ENCODE peak calls at places on chromosome 16, in four cellular contexts. U is psoas muscle, L is AG04450, J is endodermal cell. P is an unnamed sample.

GRCh38 chr16:85082553-85083050 is 29.7 kb downstream of the CIBAR2 start:
- DNase-seq in U (peak; percentile 67), L (no peak), J (peak; percentile 75), P (no peak)

GRCh38 chr16:89974860-89975259 is 26.3 kb downstream of the DEF8 start:
- DNase-seq in U (no peak), J (no peak), L (no peak), P (no peak)

GRCh38 chr16:28040039-28040438 is 23.5 kb downstream of the GSG1L start:
- DNase-seq in J (peak; percentile 68), U (no peak), L (no peak), P (no peak)

GRCh38 chr16:66735891-66736290 is 15.5 kb downstream of the DYNC1LI2 start:
- DNase-seq in J (no peak), L (no peak), U (no peak), P (no peak)

GRCh38 chr16:203246-203645 is 23.0 kb downstream of the HBQ1 start:
- DNase-seq in U (no peak), L (no peak), J (no peak), P (no peak)

GRCh38 chr16:1763521-1764511 is 7.5 kb downstream of the NME3 start:
- DNase-seq in U (peak; percentile 74), L (no peak), J (peak; percentile 95), P (no peak)

GRCh38 chr16:89613101-89613953 is at the start of gene DPEP1:
- DNase-seq in U (no peak), L (no peak), J (peak; percentile 70), P (no peak)

GRCh38 chr16:1430759-1431496 is at the start of gene PERCC1:
- DNase-seq in L (no peak), J (no peak), U (no peak), P (no peak)

GRCh38 chr16:79571753-79572544 is 28.6 kb downstream of the MAF start:
- DNase-seq in L (no peak), J (peak; percentile 70), U (no peak), P (no peak)

GRCh38 chr16:22373662-22374310 is 633 bp downstream of the CDR2 start:
- DNase-seq in L (no peak), J (peak; percentile 78), U (peak; percentile 73), P (no peak)

GRCh38 chr16:60166111-60166510 is 1432.0 kb upstream of the GOT2 start:
- DNase-seq in L (no peak), J (no peak), U (no peak), P (no peak)

GRCh38 chr16:5619314-5619713 is 521.7 kb upstream of the EEF2KMT start:
- DNase-seq in L (no peak), J (peak; percentile 57), U (no peak), P (no peak)

GRCh38 chr16:5621826-5622225 is 524.2 kb upstream of the EEF2KMT start:
- DNase-seq in U (no peak), L (no peak), J (no peak), P (no peak)

GRCh38 chr16:5616841-5617240 is 519.2 kb upstream of the EEF2KMT start:
- DNase-seq in L (no peak), J (no peak), U (no peak), P (no peak)

DNA sequence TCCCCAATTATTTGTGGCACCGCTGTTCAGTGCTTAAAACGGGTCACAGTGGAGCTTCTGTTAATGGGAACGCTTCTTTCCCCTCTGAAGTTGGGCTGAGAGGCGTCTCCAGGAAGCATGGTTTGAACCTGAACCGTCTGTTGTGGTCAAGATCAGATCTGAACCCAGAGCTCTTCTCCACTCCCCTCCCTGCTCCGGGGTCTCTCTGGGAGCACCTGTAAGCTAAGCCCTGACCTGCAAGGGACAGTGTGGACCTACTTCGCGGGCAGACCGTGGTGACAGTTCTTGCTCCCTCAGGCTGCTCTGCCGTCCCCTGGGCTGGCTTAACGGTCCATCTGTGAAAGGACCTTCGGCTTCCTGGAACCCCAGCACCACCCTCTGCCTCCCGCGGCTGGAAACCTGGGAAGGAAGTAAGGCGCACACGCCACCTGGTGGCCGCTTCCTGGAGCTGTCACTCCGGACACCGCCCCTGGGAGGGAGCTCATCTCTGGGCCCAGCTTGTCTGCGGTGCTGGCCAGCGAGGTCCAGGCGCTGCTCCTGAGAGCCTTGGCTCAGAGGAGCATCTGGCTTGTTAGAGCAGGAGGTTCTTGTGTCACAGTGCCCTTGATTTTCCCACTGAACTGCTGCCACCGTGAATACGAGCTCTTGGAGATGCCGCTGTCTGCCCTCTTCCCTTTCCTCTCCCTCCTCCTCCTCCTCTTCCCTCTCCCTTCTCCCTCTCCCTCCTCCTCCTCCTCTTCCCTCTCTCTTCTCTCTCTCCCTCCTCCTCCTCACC is 518.5 kb upstream of the EEF2KMT start:
- DNase-seq in J (peak; percentile 94), U (peak; percentile 48), L (no peak), P (no peak)
- TF ChIP-seq CTCF in J (peak; percentile 96), U (peak; percentile 19), L (no peak), P (no peak)

DNA sequence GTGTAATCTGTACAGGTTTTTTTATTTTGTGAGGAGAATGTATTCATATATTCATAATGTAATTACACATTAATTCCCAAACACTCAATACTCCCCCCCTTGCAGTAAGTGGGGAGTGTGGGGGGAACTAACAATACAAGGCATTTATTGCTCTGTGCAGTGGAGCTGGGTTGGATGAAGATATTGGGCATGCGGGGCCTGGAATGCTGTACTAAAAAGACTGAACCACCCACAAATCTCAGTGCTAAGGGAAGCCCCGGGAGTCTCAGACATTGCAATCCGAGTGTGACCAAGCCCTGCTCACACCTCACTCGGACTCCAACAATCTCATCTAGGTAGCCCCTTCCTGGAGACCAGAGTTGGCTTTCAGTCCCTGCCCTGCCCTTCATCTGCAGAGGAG is 6.0 kb downstream of the PLLP start:
- DNase-seq in U (no peak), L (no peak), J (no peak), P (no peak)
- H3K4me3 ChIP-seq in U (no peak overlapping the region), L (no peak overlapping the region), J (no peak overlapping the region), P (no peak overlapping the region)

GRCh38 chr16:11101695-11102522 is 154.1 kb downstream of the SOCS1 start:
- DNase-seq in U (no peak), L (peak; percentile 71), J (no peak), P (peak; percentile 81)
- TF ChIP-seq CTCF in U (peak; percentile 12), L (peak; percentile 50), J (peak; percentile 18), P (peak; percentile 41)

GRCh38 chr16:56675685-56676210 is 6.1 kb downstream of the MT1H start:
- DNase-seq in U (no peak), J (peak; percentile 84), L (no peak), P (no peak)
- H3K4me3 ChIP-seq in U (no peak overlapping the region), J (peak overlapping the region; percentile 74), L (no peak overlapping the region), P (peak overlapping the region; percentile 30)

GRCh38 chr16:54174201-54174600 is 112.4 kb downstream of the IRX3 start:
- DNase-seq in J (peak; percentile 67), L (no peak), U (no peak), P (no peak)
- TF ChIP-seq CTCF in J (no peak), L (no peak), U (no peak), P (no peak)

DNA sequence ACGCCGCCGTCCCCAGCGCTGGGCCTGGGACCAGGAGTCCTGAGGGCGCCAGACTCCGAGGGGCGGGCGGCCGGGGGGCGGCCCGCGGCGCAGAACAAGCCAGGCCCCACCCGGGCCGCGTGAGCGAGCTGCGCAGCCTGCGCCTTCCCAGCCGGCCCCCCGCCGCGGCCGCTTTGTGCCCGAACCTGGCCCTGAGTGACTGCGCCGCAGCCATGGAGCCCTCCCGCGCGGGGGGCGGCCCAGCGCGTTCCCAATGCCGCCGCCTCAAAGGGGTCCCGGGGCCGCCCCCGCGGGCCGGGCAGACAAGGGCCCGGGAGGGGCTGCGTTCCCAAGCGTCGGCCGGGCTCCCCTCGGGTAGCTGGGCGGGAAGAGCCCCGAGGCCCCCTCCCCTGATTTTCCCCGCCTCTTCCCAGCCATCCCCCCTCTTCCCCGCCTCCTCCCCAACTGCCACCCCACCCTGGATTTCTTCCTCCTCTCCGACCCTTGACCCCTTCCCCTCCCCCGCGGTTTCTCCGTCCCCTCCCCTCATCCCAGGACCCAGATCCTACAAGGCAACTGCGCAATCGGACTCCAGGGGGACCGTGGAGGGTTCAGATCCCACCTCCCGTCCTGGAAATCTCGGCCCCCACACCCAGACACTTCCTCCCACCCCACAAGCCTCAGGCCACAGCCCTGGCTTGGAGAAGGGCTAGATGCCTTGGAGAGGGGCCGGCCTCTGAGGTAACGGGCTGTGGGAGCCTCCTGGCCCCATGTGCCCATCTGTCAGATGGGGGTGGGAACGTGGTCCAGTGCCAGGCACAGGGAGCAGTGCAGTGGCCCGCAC is 17.1 kb downstream of the ZNF423 start:
- DNase-seq in L (no peak), J (peak; percentile 77), U (peak; percentile 63), P (no peak)
- H3K4me3 ChIP-seq in L (no peak overlapping the region), J (no peak overlapping the region), U (peak overlapping the region; percentile 46), P (peak overlapping the region; percentile 33)

GRCh38 chr16:56891685-56892084 is 26.7 kb downstream of the SLC12A3 start:
- DNase-seq in U (no peak), L (no peak), J (no peak), P (no peak)

GRCh38 chr16:56886826-56887225 is 21.8 kb downstream of the SLC12A3 start:
- DNase-seq in U (no peak), L (no peak), J (no peak), P (no peak)

GRCh38 chr16:56889206-56889605 is 24.2 kb downstream of the SLC12A3 start:
- DNase-seq in U (no peak), J (peak; percentile 78), L (no peak), P (no peak)

GRCh38 chr16:56886296-56886695 is 21.3 kb downstream of the SLC12A3 start:
- DNase-seq in L (no peak), U (no peak), J (no peak), P (no peak)

GRCh38 chr16:56888806-56889205 is 23.8 kb downstream of the SLC12A3 start:
- DNase-seq in L (no peak), J (no peak), U (no peak), P (no peak)
- TF ChIP-seq CTCF in L (no peak), J (no peak), U (no peak), P (no peak)

DNA sequence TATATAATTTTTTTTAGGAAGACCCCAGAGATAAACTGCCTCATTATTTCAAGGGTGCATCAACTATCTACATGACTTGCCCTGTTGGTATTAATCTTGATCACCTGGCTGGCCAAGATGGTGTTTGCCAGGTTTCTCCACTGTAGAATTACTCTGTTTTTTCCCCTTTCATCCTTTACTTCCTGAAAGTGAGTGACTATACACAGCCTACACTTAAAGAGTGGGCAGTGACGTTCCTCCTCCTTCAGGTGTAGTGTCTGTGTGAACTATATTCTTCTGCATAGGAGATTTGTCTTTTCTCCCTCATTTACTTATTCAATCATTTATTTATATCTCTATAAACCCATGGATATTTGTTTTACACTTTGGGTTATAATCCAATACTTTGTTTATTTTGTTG is 246.7 kb downstream of the IRF8 start:
- DNase-seq in U (no peak), L (no peak), J (no peak), P (no peak)
- H3K4me3 ChIP-seq in U (no peak overlapping the region), L (no peak overlapping the region), J (no peak overlapping the region), P (no peak overlapping the region)

GRCh38 chr16:30867747-30868146 is 26.1 kb downstream of the BCL7C start:
- DNase-seq in J (no peak), U (no peak), L (no peak), P (peak; percentile 56)
- TF ChIP-seq CTCF in J (peak; percentile 58), U (no peak), L (peak; percentile 18), P (peak; percentile 61)

DNA sequence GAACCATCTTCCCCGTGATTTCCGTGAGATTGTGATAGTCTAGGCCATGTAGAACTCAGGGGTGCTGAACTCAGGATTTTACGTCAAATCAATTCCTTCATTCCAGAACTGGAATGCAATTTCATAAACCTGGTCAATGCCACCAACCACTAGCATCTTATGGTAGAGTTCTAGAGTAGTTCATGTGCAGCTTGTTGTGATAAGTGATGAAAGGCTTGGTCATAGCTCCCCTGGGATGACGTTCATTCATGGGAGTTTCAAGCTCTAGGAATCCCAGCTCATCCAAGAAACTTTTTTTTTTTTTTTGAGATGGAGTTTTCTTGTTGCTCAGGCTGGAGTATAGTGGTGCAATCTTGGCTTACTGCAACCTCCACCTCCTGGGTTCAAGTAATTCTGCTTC is 3.7 kb upstream of the DPEP2 start:
- DNase-seq in J (no peak), L (no peak), U (no peak), P (peak; percentile 47)
- H3K4me3 ChIP-seq in J (no peak overlapping the region), L (no peak overlapping the region), U (no peak overlapping the region), P (no peak overlapping the region)

P was measured in choroid plexus epithelial cell.